ENCODE peak calls at places on chromosomes 6 and 20, in ten cellular contexts. J, T, V, Q, D, Y, O, H, W and U are unnamed samples.

GRCh38 chr6:151136141-151136755 is 103.5 kb upstream of the AKAP12 start:
- DNase-seq in J (no peak), T (no peak), V (no peak), Q (no peak), D (no peak), Y (no peak), O (no peak), H (no peak), W (no peak), U (peak; percentile 43)

GRCh38 chr20:32510120-32510600 is 75.0 kb downstream of the NOL4L start:
- DNase-seq in J (no peak), T (no peak), V (peak; percentile 54), Q (peak; percentile 27), D (no peak), Y (no peak), O (no peak), H (no peak), W (no peak), U (no peak)

GRCh38 chr6:42163941-42164340 is 9.2 kb upstream of the GUCA1A start:
- DNase-seq in J (no peak), T (no peak), V (no peak), Q (no peak), D (no peak), Y (no peak), O (peak; percentile 26), H (no peak), W (peak; percentile 12), U (no peak)

GRCh38 chr6:36224918-36225461 is 28.4 kb downstream of the BRPF3 start:
- DNase-seq in J (no peak), T (no peak), V (no peak), Q (no peak), D (no peak), Y (no peak), O (no peak), H (no peak), W (peak; percentile 3), U (no peak)

GRCh38 chr6:156954191-156954590 is 177.0 kb downstream of the ARID1B start:
- DNase-seq in J (no peak), T (no peak), V (no peak), Q (no peak), D (no peak), Y (no peak), O (no peak), H (no peak), W (no peak), U (no peak)

GRCh38 chr6:129289442-129289841 is 406.5 kb downstream of the LAMA2 start:
- DNase-seq in J (no peak), T (no peak), V (no peak), Q (no peak), D (no peak), Y (no peak), O (no peak), H (no peak), W (no peak), U (no peak)

GRCh38 chr6:42841844-42842584 is 37.4 kb upstream of the RPL7L1 start:
- DNase-seq in J (no peak), T (no peak), V (no peak), Q (no peak), D (no peak), Y (no peak), O (no peak), H (no peak), W (no peak), U (no peak)

GRCh38 chr6:10847684-10848083 is 9.3 kb upstream of the MAK start:
- DNase-seq in J (no peak), T (peak; percentile 49), V (no peak), Q (no peak), D (no peak), Y (no peak), O (peak; percentile 48), H (no peak), W (peak; percentile 39), U (no peak)

GRCh38 chr6:13668291-13668928 is 43.2 kb downstream of the RANBP9 start:
- DNase-seq in J (no peak), T (no peak), V (no peak), Q (no peak), D (no peak), Y (no peak), O (no peak), H (no peak), W (peak; percentile 22), U (no peak)

GRCh38 chr20:57932227-57932864 is 222.5 kb upstream of the PMEPA1 start:
- DNase-seq in J (no peak), T (no peak), V (no peak), Q (no peak), D (no peak), Y (no peak), O (no peak), H (no peak), W (no peak), U (no peak)

GRCh38 chr6:87251725-87252124 is 70.7 kb upstream of the SMIM8 start:
- DNase-seq in J (no peak), T (no peak), V (no peak), Q (no peak), D (no peak), Y (no peak), O (no peak), H (no peak), W (no peak), U (no peak)

GRCh38 chr6:125577263-125577662 is 172.2 kb upstream of the HEY2 start:
- DNase-seq in J (no peak), T (no peak), V (no peak), Q (no peak), D (no peak), Y (no peak), O (no peak), H (no peak), W (no peak), U (no peak)

GRCh38 chr6:25972902-25973301 is 10.3 kb downstream of the TRIM38 start:
- DNase-seq in J (no peak), T (no peak), V (no peak), Q (no peak), D (no peak), Y (no peak), O (no peak), H (no peak), W (no peak), U (no peak)

GRCh38 chr6:39416728-39417127 is 94.2 kb upstream of the KCNK16 start:
- DNase-seq in J (no peak), T (peak; percentile 99), V (no peak), Q (peak; percentile 70), D (no peak), Y (no peak), O (no peak), H (no peak), W (no peak), U (no peak)

GRCh38 chr20:53128024-53128423 is 155.9 kb downstream of the TSHZ2 start:
- DNase-seq in J (no peak), T (no peak), V (no peak), Q (no peak), D (no peak), Y (no peak), O (no peak), H (no peak), W (no peak), U (no peak)

GRCh38 chr20:51799586-51799985 is 2.7 kb downstream of the SALL4 start:
- DNase-seq in J (no peak), T (no peak), V (no peak), Q (no peak), D (no peak), Y (no peak), O (no peak), H (no peak), W (no peak), U (no peak)

GRCh38 chr20:7392551-7392950 is 547.7 kb downstream of the HAO1 start:
- DNase-seq in J (no peak), T (peak; percentile 24), V (no peak), Q (no peak), D (no peak), Y (no peak), O (no peak), H (no peak), W (no peak), U (no peak)

GRCh38 chr6:159992366-159992765 is 23.5 kb downstream of the IGF2R start:
- DNase-seq in J (no peak), T (no peak), V (no peak), Q (no peak), D (no peak), Y (no peak), O (no peak), H (no peak), W (no peak), U (no peak)

GRCh38 chr6:30741789-30742315 is 635 bp downstream of the FLOT1 start:
- DNase-seq in J (peak; percentile 26), T (no peak), V (no peak), Q (no peak), D (no peak), Y (no peak), O (no peak), H (no peak), W (no peak), U (no peak)

GRCh38 chr6:138953451-138953850 is 34.6 kb downstream of the REPS1 start:
- DNase-seq in J (no peak), T (no peak), V (no peak), Q (no peak), D (no peak), Y (no peak), O (peak; percentile 42), H (no peak), W (no peak), U (no peak)

GRCh38 chr6:159044899-159045727 is at the start of gene TAGAP:
- DNase-seq in J (peak; percentile 83), T (peak; percentile 33), V (no peak), Q (no peak), D (peak; percentile 70), Y (no peak), O (peak; percentile 96), H (peak; percentile 68), W (peak; percentile 96), U (peak; percentile 58)

GRCh38 chr6:41878961-41879405 is 16.2 kb downstream of the USP49 start:
- DNase-seq in J (no peak), T (no peak), V (no peak), Q (no peak), D (no peak), Y (no peak), O (no peak), H (no peak), W (no peak), U (no peak)

GRCh38 chr6:168939771-168940170 is 313.9 kb downstream of the THBS2 start:
- DNase-seq in J (no peak), T (no peak), V (no peak), Q (no peak), D (no peak), Y (no peak), O (no peak), H (no peak), W (no peak), U (no peak)